ENCODE peak calls at places on chromosome 11, in seven cellular contexts. N is psoas muscle, R is glutamatergic neuron, U is endothelial cell of umbilical vein, W is neural crest cell, X is endothelial cell, G is choroid plexus epithelial cell. Z is an unnamed sample.

GRCh38 chr11:68013611-68014156 is 3.6 kb downstream of the ALDH3B1 start:
- DNase-seq in N (no peak), R (no peak), U (no peak), W (no peak), X (no peak), G (no peak), Z (no peak)

GRCh38 chr11:132200303-132200936 is 830.0 kb downstream of the NTM start:
- DNase-seq in N (no peak), R (no peak), U (no peak), W (no peak), X (no peak), G (no peak), Z (no peak)

GRCh38 chr11:4118107-4118506 is 23.5 kb downstream of the RRM1 start:
- DNase-seq in N (no peak), R (no peak), U (peak), W (no peak), X (no peak), G (peak), Z (no peak)

GRCh38 chr11:63680842-63681207 is 475 bp upstream of the RTN3 start:
- DNase-seq in N (no peak), R (no peak), U (no peak), W (peak), X (no peak), G (no peak), Z (no peak)

GRCh38 chr11:115530752-115531151 is 26.5 kb upstream of the CADM1 start:
- DNase-seq in N (no peak), R (peak), U (no peak), W (no peak), X (no peak), G (no peak), Z (peak)

GRCh38 chr11:121814962-121815361 is 301.1 kb downstream of the BLID start:
- DNase-seq in N (no peak), R (no peak), U (no peak), W (no peak), X (no peak), G (peak), Z (no peak)

GRCh38 chr11:116187026-116187425 is 585.8 kb downstream of the BUD13 start:
- DNase-seq in N (no peak), R (no peak), U (no peak), W (no peak), X (no peak), G (no peak), Z (no peak)

GRCh38 chr11:65014146-65014960 is at the start of gene ARL2:
- DNase-seq in N (no peak), R (no peak), U (no peak), W (no peak), X (no peak), G (no peak), Z (peak)

GRCh38 chr11:113162590-113162961 is 151.8 kb upstream of the TTC12 start:
- DNase-seq in N (no peak), R (peak), U (no peak), W (no peak), X (no peak), G (peak), Z (no peak)

GRCh38 chr11:35682230-35683195 is 19.9 kb downstream of the TRIM44 start:
- DNase-seq in N (no peak), R (peak), U (peak), W (no peak), X (no peak), G (peak), Z (no peak)

GRCh38 chr11:105244157-105244820 is 104.7 kb upstream of the CARD18 start:
- DNase-seq in N (no peak), R (no peak), U (peak), W (no peak), X (no peak), G (peak), Z (no peak)

GRCh38 chr11:69704508-69705245 is 855 bp upstream of the FGF19 start:
- DNase-seq in N (no peak), R (peak), U (no peak), W (peak), X (peak), G (peak), Z (no peak)

GRCh38 chr11:58444285-58444684 is 2.2 kb upstream of the OR5B12 start:
- DNase-seq in N (no peak), R (no peak), U (no peak), W (no peak), X (no peak), G (no peak), Z (no peak)

GRCh38 chr11:37973926-37974325 is 1375.9 kb upstream of the RAG2 start:
- DNase-seq in N (no peak), R (no peak), U (peak), W (no peak), X (no peak), G (peak), Z (no peak)

GRCh38 chr11:99069831-99070444 is 49.2 kb downstream of the CNTN5 start:
- DNase-seq in N (no peak), R (peak), U (no peak), W (no peak), X (no peak), G (peak), Z (no peak)

GRCh38 chr11:27391336-27392015 is 28.5 kb upstream of the CCDC34 start:
- DNase-seq in N (no peak), R (no peak), U (no peak), W (no peak), X (no peak), G (no peak), Z (no peak)

GRCh38 chr11:65776710-65777141 is 4.0 kb downstream of the AP5B1 start:
- DNase-seq in N (no peak), R (no peak), U (no peak), W (no peak), X (no peak), G (no peak), Z (no peak)

GRCh38 chr11:115505165-115505564 is 950 bp upstream of the CADM1 start:
- DNase-seq in N (no peak), R (no peak), U (no peak), W (no peak), X (peak), G (no peak), Z (no peak)

GRCh38 chr11:103608566-103608965 is 427.9 kb upstream of the DDI1 start:
- DNase-seq in N (no peak), R (no peak), U (no peak), W (no peak), X (no peak), G (peak), Z (no peak)

GRCh38 chr11:57336111-57336666 is 497 bp upstream of the SSRP1 start:
- DNase-seq in N (no peak), R (no peak), U (no peak), W (no peak), X (no peak), G (no peak), Z (no peak)

GRCh38 chr11:1406571-1407485 is 17.1 kb downstream of the BRSK2 start:
- DNase-seq in N (no peak), R (no peak), U (no peak), W (no peak), X (no peak), G (no peak), Z (no peak)

GRCh38 chr11:16612801-16613400 is 125.5 kb upstream of the C11orf58 start:
- DNase-seq in N (no peak), R (no peak), U (peak), W (no peak), X (peak), G (no peak), Z (peak)

GRCh38 chr11:104588975-104589374 is 309.3 kb downstream of the CASP12 start:
- DNase-seq in N (no peak), R (no peak), U (no peak), W (no peak), X (no peak), G (peak), Z (no peak)

GRCh38 chr11:116657842-116658825 is 114.7 kb downstream of the BUD13 start:
- DNase-seq in N (no peak), R (no peak), U (no peak), W (no peak), X (no peak), G (no peak), Z (no peak)

GRCh38 chr11:46069595-46069994 is 51.7 kb downstream of the PHF21A start:
- DNase-seq in N (no peak), R (no peak), U (no peak), W (no peak), X (no peak), G (no peak), Z (no peak)

GRCh38 chr11:112266410-112266778 is 5.7 kb upstream of the PLET1 start:
- DNase-seq in N (no peak), R (no peak), U (no peak), W (no peak), X (no peak), G (no peak), Z (no peak)

GRCh38 chr11:96314326-96315050 is 28.5 kb downstream of the MAML2 start:
- DNase-seq in N (no peak), R (no peak), U (peak), W (no peak), X (no peak), G (peak), Z (no peak)

GRCh38 chr11:57315491-57315890 is 9.3 kb downstream of the TNKS1BP1 start:
- DNase-seq in N (no peak), R (no peak), U (no peak), W (no peak), X (peak), G (peak), Z (no peak)

GRCh38 chr11:35529971-35530495 is 4.6 kb upstream of the PAMR1 start:
- DNase-seq in N (peak), R (no peak), U (no peak), W (no peak), X (no peak), G (peak), Z (no peak)

GRCh38 chr11:114036156-114036811 is 23.2 kb upstream of the ZBTB16 start:
- DNase-seq in N (peak), R (peak), U (peak), W (peak), X (peak), G (peak), Z (peak)

GRCh38 chr11:117217141-117217609 is 14.7 kb downstream of the PCSK7 start:
- DNase-seq in N (no peak), R (no peak), U (peak), W (no peak), X (no peak), G (peak), Z (no peak)

GRCh38 chr11:58775066-58775708 is 43.4 kb upstream of the GLYAT start:
- DNase-seq in N (no peak), R (no peak), U (no peak), W (no peak), X (no peak), G (no peak), Z (no peak)

DNA sequence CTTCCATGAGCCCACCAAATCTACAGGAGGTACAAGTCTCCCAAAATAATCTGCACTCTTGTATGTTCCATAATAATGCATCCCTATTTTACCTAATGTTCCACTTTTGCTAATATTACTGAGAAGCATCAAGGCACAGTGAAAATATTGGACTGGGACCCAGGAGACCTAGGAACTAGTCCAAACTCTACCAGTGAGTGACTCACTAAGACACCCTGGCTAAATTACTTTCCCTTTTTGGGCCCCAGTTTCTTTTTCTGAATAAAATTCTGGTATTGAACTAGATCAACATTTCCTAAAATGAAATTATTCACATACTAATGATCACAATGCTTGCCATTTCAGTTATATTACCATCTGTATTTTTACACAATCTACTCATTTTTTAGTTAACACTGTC is 19.6 kb downstream of the THAP12 start:
- DNase-seq in N (no peak), R (no peak), U (no peak), W (no peak), X (no peak), G (peak), Z (no peak)
- TF ChIP-seq CTCF in N (no peak), R (no peak), U (no peak), W (no peak), X (no peak), G (no peak), Z (no peak)

GRCh38 chr11:12123177-12123576 is 12.8 kb downstream of the MICAL2 start:
- DNase-seq in N (no peak), R (no peak), U (no peak), W (no peak), X (no peak), G (peak), Z (no peak)

GRCh38 chr11:12121504-12121903 is 11.1 kb downstream of the MICAL2 start:
- DNase-seq in N (no peak), R (peak), U (no peak), W (no peak), X (no peak), G (no peak), Z (no peak)

GRCh38 chr11:12123799-12124198 is 13.4 kb downstream of the MICAL2 start:
- DNase-seq in N (no peak), R (no peak), U (no peak), W (no peak), X (no peak), G (peak), Z (no peak)

GRCh38 chr11:12121011-12121410 is 10.6 kb downstream of the MICAL2 start:
- DNase-seq in N (no peak), R (no peak), U (no peak), W (no peak), X (no peak), G (no peak), Z (no peak)

GRCh38 chr11:12122083-12122482 is 11.7 kb downstream of the MICAL2 start:
- DNase-seq in N (no peak), R (no peak), U (no peak), W (no peak), X (peak), G (no peak), Z (no peak)
- TF ChIP-seq CTCF in N (peak), R (peak), U (peak), W (peak), X (peak), G (peak), Z (peak)

GRCh38 chr11:122933434-122933833 is 48.2 kb downstream of the BSX start:
- DNase-seq in N (no peak), R (no peak), U (no peak), W (no peak), X (no peak), G (no peak), Z (no peak)

GRCh38 chr11:122937978-122938377 is 43.7 kb downstream of the BSX start:
- DNase-seq in N (no peak), R (no peak), U (no peak), W (no peak), X (no peak), G (no peak), Z (no peak)

GRCh38 chr11:122938557-122938956 is 43.1 kb downstream of the BSX start:
- DNase-seq in N (no peak), R (no peak), U (no peak), W (no peak), X (no peak), G (no peak), Z (no peak)
- TF ChIP-seq CTCF in N (no peak), R (no peak), U (no peak), W (no peak), X (no peak), G (no peak), Z (no peak)

DNA sequence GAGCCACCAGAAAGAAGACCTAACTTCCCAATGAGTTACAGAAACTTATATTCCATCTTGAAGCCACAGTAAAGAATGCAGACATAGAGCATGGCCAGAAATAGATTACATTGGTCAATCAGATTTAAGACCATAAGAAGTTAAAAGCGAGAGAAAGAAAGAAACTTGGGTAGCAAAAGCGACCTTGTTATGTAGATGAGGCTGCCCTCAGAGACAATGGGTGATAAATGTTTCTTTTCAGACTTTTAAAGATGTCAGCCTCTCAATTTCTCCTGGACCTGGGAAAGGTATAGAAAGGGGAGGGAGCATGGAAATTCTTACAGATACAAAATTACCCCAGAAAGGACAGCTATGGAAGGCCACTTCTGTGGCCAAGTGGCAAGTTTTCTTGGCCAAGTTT is 732.6 kb upstream of the LUZP2 start:
- DNase-seq in N (no peak), R (no peak), U (no peak), W (no peak), X (no peak), G (no peak), Z (no peak)
- TF ChIP-seq CTCF in N (no peak), R (no peak), U (no peak), W (no peak), X (no peak), G (no peak), Z (no peak)

DNA sequence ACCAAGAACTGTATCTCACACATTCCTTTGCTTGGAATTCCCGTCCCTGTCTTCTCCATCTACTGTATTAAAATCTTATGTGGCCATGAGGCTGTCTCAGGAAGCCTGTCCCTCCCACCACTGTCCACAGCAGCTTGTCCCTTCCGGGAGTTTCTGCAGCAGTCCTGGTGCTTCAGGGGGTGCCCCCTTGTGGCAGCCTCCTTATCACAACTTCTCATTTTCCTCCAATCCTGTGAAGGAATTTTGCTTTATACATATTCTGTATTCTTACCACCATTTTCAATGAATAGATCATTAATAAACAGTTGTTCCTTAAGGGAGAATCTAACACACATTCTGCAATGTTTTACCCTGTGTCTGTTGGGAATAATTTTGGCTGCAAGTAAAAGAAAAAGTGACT is 220.4 kb upstream of the RAG2 start:
- DNase-seq in N (no peak), R (peak), U (no peak), W (no peak), X (peak), G (no peak), Z (peak)
- TF ChIP-seq CTCF in N (no peak), R (peak), U (no peak), W (peak), X (no peak), G (peak), Z (no peak)

GRCh38 chr11:74676596-74676995 is 54.6 kb downstream of the CHRDL2 start:
- DNase-seq in N (no peak), R (no peak), U (no peak), W (no peak), X (no peak), G (no peak), Z (no peak)

GRCh38 chr11:74679513-74679865 is 51.7 kb downstream of the CHRDL2 start:
- DNase-seq in N (no peak), R (no peak), U (no peak), W (no peak), X (no peak), G (no peak), Z (no peak)

GRCh38 chr11:74677131-74677530 is 54.1 kb downstream of the CHRDL2 start:
- DNase-seq in N (no peak), R (no peak), U (no peak), W (no peak), X (no peak), G (no peak), Z (no peak)

GRCh38 chr11:74678591-74679512 is 52.4 kb downstream of the CHRDL2 start:
- DNase-seq in N (no peak), R (no peak), U (no peak), W (no peak), X (no peak), G (no peak), Z (no peak)

DNA sequence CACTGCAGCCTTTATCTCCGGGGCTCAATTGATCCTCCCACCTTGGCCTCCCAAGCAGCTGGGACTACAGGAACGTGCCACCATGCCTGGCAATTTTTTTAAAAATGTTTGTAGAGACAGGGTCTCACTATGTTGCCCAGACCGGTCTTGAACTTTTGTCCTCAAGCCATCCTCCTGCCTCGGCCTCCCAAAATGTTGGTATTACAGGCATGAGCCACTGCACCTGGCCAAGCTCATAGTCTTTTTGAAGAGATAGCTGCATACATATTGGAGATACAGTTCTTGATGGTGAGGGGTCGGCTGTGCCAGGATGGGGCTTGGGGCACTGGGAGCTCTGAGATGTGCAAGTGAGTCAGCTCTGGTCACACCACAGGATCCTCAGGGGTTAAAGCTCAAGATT is 53.2 kb downstream of the CHRDL2 start:
- DNase-seq in N (no peak), R (no peak), U (no peak), W (no peak), X (no peak), G (no peak), Z (no peak)
- TF ChIP-seq CTCF in N (no peak), R (no peak), U (no peak), W (no peak), X (no peak), G (no peak), Z (no peak)

DNA sequence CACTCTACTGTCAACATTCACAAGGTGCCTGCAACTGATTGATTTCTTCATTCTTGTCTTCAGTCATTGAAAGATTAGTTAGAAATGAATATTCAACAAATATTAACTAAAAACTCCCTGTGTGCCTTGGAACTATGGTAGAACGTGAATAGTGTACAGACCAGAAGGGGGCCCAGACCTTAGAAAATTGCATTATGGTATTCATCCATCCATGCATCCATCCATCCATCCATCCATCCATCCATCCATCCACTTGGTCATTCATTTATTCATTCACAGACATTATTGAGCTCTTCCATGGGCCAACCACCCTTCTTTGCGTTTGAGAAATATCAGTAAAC is 10.2 kb upstream of the ACCSL start:
- DNase-seq in N (no peak), R (no peak), U (no peak), W (no peak), X (no peak), G (no peak), Z (no peak)
- TF ChIP-seq CTCF in N (no peak), R (no peak), U (no peak), W (no peak), X (no peak), G (no peak), Z (no peak)